ENCODE peak calls at places on chromosomes 16 and 17, in four cellular contexts. K is NCI-H526 treated with DMSO at 0.1 percent for 48 hours, G is cardiac septum, F is EH. W is an unnamed sample.

GRCh38 chr17:45345554-45346254 is 28.9 kb upstream of the MAP3K14 start:
- DNase-seq in K (no peak), G (no peak), F (peak), W (peak)

GRCh38 chr16:2526135-2526534 is 5.1 kb downstream of the CEMP1 start:
- DNase-seq in K (no peak), G (no peak), F (no peak), W (no peak)

GRCh38 chr16:68369697-68370096 is 58.9 kb downstream of the PRMT7 start:
- DNase-seq in K (no peak), G (no peak), F (no peak), W (no peak)

GRCh38 chr16:85720319-85720637 is 30.6 kb downstream of the C16orf74 start:
- DNase-seq in K (no peak), G (no peak), F (peak), W (no peak)

GRCh38 chr17:66811683-66812054 is 23.2 kb upstream of the CACNG5 start:
- DNase-seq in K (no peak), G (no peak), F (no peak), W (no peak)

GRCh38 chr17:45382226-45382625 is 50.4 kb downstream of the ARHGAP27 start:
- DNase-seq in K (no peak), G (no peak), F (peak), W (no peak)

GRCh38 chr17:75526555-75527270 is 1.2 kb downstream of the LLGL2 start:
- DNase-seq in K (no peak), G (no peak), F (no peak), W (no peak)

GRCh38 chr17:15091825-15092224 is 173.3 kb downstream of the PMP22 start:
- DNase-seq in K (no peak), G (no peak), F (peak), W (no peak)

GRCh38 chr16:31386157-31386984 is 6.8 kb upstream of the ITGAD start:
- DNase-seq in K (no peak), G (no peak), F (peak), W (no peak)

GRCh38 chr16:11546522-11547485 is 39.9 kb downstream of the LITAF start:
- DNase-seq in K (no peak), G (no peak), F (peak), W (peak)

GRCh38 chr17:538096-538973 is 176.3 kb downstream of the VPS53 start:
- DNase-seq in K (no peak), G (no peak), F (no peak), W (no peak)

GRCh38 chr17:76498886-76499667 is 2.1 kb downstream of the RHBDF2 start:
- DNase-seq in K (no peak), G (no peak), F (no peak), W (no peak)

GRCh38 chr16:30069575-30070462 is 4.3 kb downstream of the ALDOA start:
- DNase-seq in K (no peak), G (no peak), F (no peak), W (no peak)

GRCh38 chr16:67199011-67199807 is at the start of gene ELMO3:
- DNase-seq in K (peak), G (no peak), F (no peak), W (no peak)

GRCh38 chr17:10415161-10415560 is 6.6 kb downstream of the MYH8 start:
- DNase-seq in K (no peak), G (no peak), F (no peak), W (no peak)

GRCh38 chr17:77734371-77735050 is 224.0 kb upstream of the TNRC6C start:
- DNase-seq in K (peak), G (peak), F (peak), W (no peak)

W was measured in astrocyte of the cerebellum.